ENCODE peak calls at places on chromosomes 7 and 10, in four cellular contexts. Q is EL, G is HuH-7.5, A is DMS79. N is an unnamed sample.

GRCh38 chr7:36723951-36724664 is at the start of gene AOAH:
- DNase-seq in Q (no peak), G (no peak), A (no peak), N (no peak)

GRCh38 chr10:124348801-124349200 is 69.9 kb downstream of the OAT start:
- DNase-seq in Q (no peak), G (no peak), A (no peak), N (no peak)

GRCh38 chr7:45881759-45882464 is 6.4 kb upstream of the IGFBP1 start:
- DNase-seq in Q (peak), G (peak), A (no peak), N (no peak)

GRCh38 chr7:801940-802364 is 30.3 kb upstream of the SUN1 start:
- DNase-seq in Q (no peak), G (no peak), A (peak), N (no peak)

GRCh38 chr7:41445951-41446350 is 256.9 kb downstream of the INHBA start:
- DNase-seq in Q (no peak), G (no peak), A (no peak), N (no peak)

GRCh38 chr10:120172371-120172770 is 279.8 kb downstream of the SEC23IP start:
- DNase-seq in Q (peak), G (no peak), A (no peak), N (no peak)

GRCh38 chr7:68245688-68246087 is 1249.1 kb downstream of the TYW1 start:
- DNase-seq in Q (no peak), G (no peak), A (peak), N (no peak)

GRCh38 chr7:36605261-36605660 is 119.0 kb downstream of the AOAH start:
- DNase-seq in Q (peak), G (no peak), A (no peak), N (no peak)

GRCh38 chr10:6108631-6109443 is 20.0 kb downstream of the RBM17 start:
- DNase-seq in Q (peak), G (peak), A (no peak), N (no peak)

GRCh38 chr10:103548581-103549348 is 55.3 kb downstream of the NEURL1 start:
- DNase-seq in Q (no peak), G (no peak), A (peak), N (peak)

GRCh38 chr10:118568327-118568848 is 27.1 kb downstream of the PRLHR start:
- DNase-seq in Q (peak), G (peak), A (no peak), N (no peak)

GRCh38 chr7:42745357-42746022 is 166.4 kb downstream of the C7orf25 start:
- DNase-seq in Q (peak), G (peak), A (no peak), N (no peak)

GRCh38 chr10:110323503-110323902 is 18.8 kb upstream of the SMNDC1 start:
- DNase-seq in Q (peak), G (no peak), A (no peak), N (no peak)

GRCh38 chr10:93462881-93463280 is 19.3 kb downstream of the MYOF start:
- DNase-seq in Q (peak), G (no peak), A (no peak), N (no peak)

GRCh38 chr7:124940306-124940705 is 10.7 kb upstream of the POT1 start:
- DNase-seq in Q (no peak), G (no peak), A (no peak), N (no peak)

GRCh38 chr7:913736-914520 is 37.6 kb downstream of the GET4 start:
- DNase-seq in Q (no peak), G (no peak), A (peak), N (no peak)

GRCh38 chr7:28065721-28066285 is 114.8 kb downstream of the JAZF1 start:
- DNase-seq in Q (peak), G (no peak), A (no peak), N (no peak)

GRCh38 chr7:132106491-132106890 is 469.8 kb downstream of the PLXNA4 start:
- DNase-seq in Q (no peak), G (no peak), A (no peak), N (no peak)

GRCh38 chr10:79129361-79129997 is 60.7 kb downstream of the ZMIZ1 start:
- DNase-seq in Q (peak), G (no peak), A (no peak), N (no peak)

GRCh38 chr7:31134246-31135188 is 82.4 kb downstream of the ADCYAP1R1 start:
- DNase-seq in Q (peak), G (peak), A (peak), N (peak)

GRCh38 chr7:2530076-2530967 is 10.7 kb downstream of the LFNG start:
- DNase-seq in Q (peak), G (no peak), A (no peak), N (no peak)

GRCh38 chr7:65827366-65827765 is 45.5 kb upstream of the VKORC1L1 start:
- DNase-seq in Q (peak), G (no peak), A (no peak), N (no peak)

GRCh38 chr10:96092999-96093767 is 36.9 kb upstream of the ZNF518A start:
- DNase-seq in Q (no peak), G (peak), A (no peak), N (no peak)

GRCh38 chr7:4849390-4849789 is 12.4 kb downstream of the PAPOLB start:
- DNase-seq in Q (peak), G (no peak), A (peak), N (peak)

GRCh38 chr10:97238855-97239254 is 53.1 kb upstream of the SLIT1 start:
- DNase-seq in Q (no peak), G (no peak), A (no peak), N (no peak)

GRCh38 chr10:86294346-86295265 is 72.0 kb downstream of the GRID1 start:
- DNase-seq in Q (no peak), G (no peak), A (no peak), N (no peak)

GRCh38 chr7:104415700-104416099 is 87.3 kb downstream of the LHFPL3 start:
- DNase-seq in Q (no peak), G (no peak), A (no peak), N (no peak)

GRCh38 chr10:116663342-116663741 is 42.6 kb downstream of the PNLIPRP2 start:
- DNase-seq in Q (no peak), G (no peak), A (no peak), N (no peak)

GRCh38 chr7:127771707-127772106 is 119.7 kb downstream of the SND1 start:
- DNase-seq in Q (no peak), G (no peak), A (no peak), N (no peak)

GRCh38 chr10:106577266-106577665 is 587.2 kb downstream of the SORCS1 start:
- DNase-seq in Q (peak), G (no peak), A (no peak), N (no peak)

GRCh38 chr10:122286872-122287271 is 15.8 kb downstream of the BTBD16 start:
- DNase-seq in Q (peak), G (no peak), A (no peak), N (no peak)

GRCh38 chr10:22314852-22315251 is 1.3 kb upstream of the COMMD3 start:
- DNase-seq in Q (no peak), G (no peak), A (no peak), N (no peak)

GRCh38 chr10:18542832-18543231 is 108.6 kb downstream of the NSUN6 start:
- DNase-seq in Q (no peak), G (no peak), A (no peak), N (no peak)

GRCh38 chr10:125624800-125625199 is 58.2 kb downstream of the TEX36 start:
- DNase-seq in Q (no peak), G (no peak), A (no peak), N (no peak)

GRCh38 chr10:79468841-79469585 is 23.6 kb upstream of the ZCCHC24 start:
- DNase-seq in Q (no peak), G (no peak), A (no peak), N (no peak)

GRCh38 chr10:9596368-9596920 is 1421.2 kb upstream of the CELF2 start:
- DNase-seq in Q (peak), G (no peak), A (no peak), N (no peak)

GRCh38 chr10:81472927-81473470 is 402.0 kb upstream of the NRG3 start:
- DNase-seq in Q (no peak), G (no peak), A (no peak), N (no peak)

GRCh38 chr7:151168022-151168786 is 710 bp upstream of the GBX1 start:
- DNase-seq in Q (no peak), G (peak), A (no peak), N (no peak)

GRCh38 chr10:95793401-95794045 is 37.6 kb downstream of the ENTPD1 start:
- DNase-seq in Q (no peak), G (no peak), A (no peak), N (no peak)

GRCh38 chr7:130365511-130366441 is 14.5 kb upstream of the CPA1 start:
- DNase-seq in Q (peak), G (no peak), A (peak), N (peak)

N was measured in NCI-H187.